ENCODE peak calls at places on chromosomes 5 and 9, in eight cellular contexts. Y is epithelial cell of esophagus; C is heart left ventricle; F is kidney epithelial cell; T is CD8-positive, alpha-beta T cell; D is BJ; V is GM10248; U is IMR-90. H is an unnamed sample.

GRCh38 chr9:134318941-134319305 is 7.3 kb upstream of the RXRA start:
- DNase-seq in Y (no peak), C (no peak), F (no peak), T (no peak), D (no peak), V (no peak), U (no peak), H (no peak)

GRCh38 chr5:73231245-73231778 is 58.3 kb downstream of the TMEM174 start:
- DNase-seq in Y (no peak), C (no peak), F (no peak), T (no peak), D (no peak), V (no peak), U (no peak), H (no peak)

GRCh38 chr5:35822541-35822940 is 34.1 kb upstream of the IL7R start:
- DNase-seq in Y (no peak), C (no peak), F (no peak), T (peak; percentile 22), D (no peak), V (no peak), U (no peak), H (no peak)

GRCh38 chr5:119389288-119390065 is 33.7 kb downstream of the TNFAIP8 start:
- DNase-seq in Y (peak; percentile 39), C (no peak), F (no peak), T (no peak), D (no peak), V (no peak), U (peak; percentile 48), H (peak; percentile 79)

GRCh38 chr5:141412853-141413539 is at the start of gene PCDHGA10:
- DNase-seq in Y (peak; percentile 79), C (peak; percentile 59), F (no peak), T (peak; percentile 40), D (no peak), V (peak; percentile 73), U (peak; percentile 80), H (peak; percentile 83)

GRCh38 chr5:163809480-163809879 is 304.1 kb downstream of the MAT2B start:
- DNase-seq in Y (no peak), C (no peak), F (no peak), T (no peak), D (no peak), V (no peak), U (peak; percentile 45), H (no peak)

GRCh38 chr9:129139233-129139992 is 28.2 kb downstream of the PTPA start:
- DNase-seq in Y (peak; percentile 86), C (peak; percentile 85), F (no peak), T (peak; percentile 69), D (no peak), V (peak; percentile 82), U (peak; percentile 84), H (peak; percentile 88)

GRCh38 chr5:61330341-61330878 is 1.6 kb upstream of the ZSWIM6 start:
- DNase-seq in Y (peak; percentile 66), C (peak; percentile 34), F (no peak), T (no peak), D (no peak), V (no peak), U (peak; percentile 45), H (peak; percentile 72)

GRCh38 chr5:132557425-132557805 is 638 bp downstream of the RAD50 start:
- DNase-seq in Y (peak; percentile 39), C (peak; percentile 34), F (no peak), T (no peak), D (peak; percentile 2), V (peak; percentile 37), U (peak; percentile 29), H (peak; percentile 37)

GRCh38 chr9:72871685-72872084 is 81.2 kb downstream of the ALDH1A1 start:
- DNase-seq in Y (peak; percentile 30), C (no peak), F (no peak), T (no peak), D (no peak), V (no peak), U (peak; percentile 1), H (peak; percentile 43)
- TF ChIP-seq CTCF in Y (peak; percentile 47), C (peak; percentile 41), F (peak; percentile 27), T (no peak), D (peak; percentile 44), V (no peak), U (peak; percentile 38), H (peak; percentile 40)

GRCh38 chr5:150734579-150735384 is 24.0 kb downstream of the DCTN4 start:
- DNase-seq in Y (no peak), C (peak; percentile 81), F (no peak), T (no peak), D (no peak), V (peak; percentile 44), U (no peak), H (no peak)
- TF ChIP-seq CTCF in Y (no peak), C (no peak), F (no peak), T (no peak), D (no peak), V (peak; percentile 13), U (no peak), H (no peak)

GRCh38 chr9:84945878-84946538 is 276.5 kb downstream of the NTRK2 start:
- DNase-seq in Y (no peak), C (no peak), F (no peak), T (no peak), D (peak; percentile 53), V (no peak), U (no peak), H (no peak)
- TF ChIP-seq CTCF in Y (no peak), C (no peak), F (no peak), T (no peak), D (no peak), V (no peak), U (no peak), H (no peak)

GRCh38 chr5:151048526-151048925 is 28.1 kb downstream of the GPX3 start:
- DNase-seq in Y (peak; percentile 34), C (peak; percentile 7), F (no peak), T (no peak), D (no peak), V (no peak), U (no peak), H (peak; percentile 29)
- TF ChIP-seq CTCF in Y (peak; percentile 49), C (no peak), F (peak; percentile 43), T (no peak), D (peak; percentile 43), V (no peak), U (peak; percentile 34), H (peak; percentile 52)

DNA sequence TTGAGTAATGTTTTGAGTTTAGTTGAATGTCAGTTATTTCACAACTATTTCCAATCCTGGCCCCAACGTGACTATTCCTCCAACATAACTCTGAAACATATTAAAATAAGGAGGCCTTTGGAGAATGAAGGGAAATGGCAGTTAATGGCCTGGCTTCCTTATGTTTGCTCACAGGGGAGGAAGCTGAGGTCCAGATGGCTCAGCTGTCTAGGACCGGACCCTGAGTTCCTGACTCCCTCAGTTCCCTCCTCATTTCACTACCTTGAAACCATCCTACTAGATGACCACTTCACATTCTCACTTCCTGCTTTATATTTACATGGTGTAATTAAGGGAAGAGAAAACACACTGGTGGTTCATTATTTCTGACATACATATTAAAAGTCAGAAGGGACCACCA is 6.6 kb downstream of the OTULINL start:
- DNase-seq in Y (no peak), C (no peak), F (no peak), T (no peak), D (no peak), V (no peak), U (no peak), H (peak; percentile 34)
- TF ChIP-seq CTCF in Y (no peak), C (no peak), F (no peak), T (no peak), D (no peak), V (no peak), U (no peak), H (no peak)